ENCODE peak calls at places on chromosomes 12 and 14, in nine cellular contexts. K is uterus; L is astrocyte of the hippocampus; Y is lower lobe of right lung; X is naive thymus-derived CD8-positive, alpha-beta T cell; C is ELF-1; B is activated CD4-positive, alpha-beta T cell treated with anti-CD3 and anti-CD28 coated beads, Interleukin-2, amount 50 U/mL, for 48 hours; O is heart right ventricle; T is AG08395. P is an unnamed sample.
A peak's percentile ranks its signal among the peaks of the same experiment; 100 is the strongest.

GRCh38 chr14:100230361-100230760 is 8.6 kb upstream of the YY1 start:
- DNase-seq in O (no peak), C (peak; percentile 68), L (no peak), B (no peak), Y (no peak), T (no peak), K (no peak), X (no peak), P (no peak)

GRCh38 chr14:96409701-96410100 is 17.8 kb downstream of the AK7 start:
- DNase-seq in C (no peak), X (no peak), B (no peak), T (no peak), L (peak; percentile 52), Y (no peak), K (no peak), O (no peak), P (no peak)

GRCh38 chr12:107402041-107403022 is 283.3 kb upstream of the PWP1 start:
- DNase-seq in T (peak; percentile 54), B (peak; percentile 75), C (peak; percentile 92), X (peak; percentile 48), Y (no peak), O (no peak), L (peak; percentile 83), K (no peak), P (no peak)

GRCh38 chr12:104974626-104975290 is 11.4 kb upstream of the NOPCHAP1 start:
- DNase-seq in O (no peak), B (no peak), L (no peak), X (peak; percentile 22), C (no peak), T (peak; percentile 58), Y (no peak), K (no peak), P (no peak)

GRCh38 chr12:76080017-76080728 is 4.3 kb downstream of the NAP1L1 start:
- DNase-seq in O (no peak), T (no peak), C (no peak), Y (no peak), L (no peak), K (no peak), X (no peak), B (no peak), P (no peak)

GRCh38 chr12:13702401-13702800 is 279.0 kb downstream of the GRIN2B start:
- DNase-seq in Y (no peak), K (no peak), C (no peak), X (no peak), B (no peak), T (no peak), O (no peak), L (no peak), P (no peak)

GRCh38 chr14:64238049-64238448 is 56.1 kb downstream of the ESR2 start:
- DNase-seq in Y (no peak), B (no peak), C (no peak), O (no peak), L (no peak), X (no peak), K (no peak), T (no peak), P (no peak)

GRCh38 chr14:65302571-65303184 is 109.9 kb upstream of the FUT8 start:
- DNase-seq in X (no peak), B (peak; percentile 66), T (no peak), L (peak; percentile 76), Y (peak; percentile 45), C (no peak), K (no peak), O (no peak), P (no peak)

GRCh38 chr14:29643415-29644206 is 284.0 kb downstream of the PRKD1 start:
- DNase-seq in X (no peak), K (no peak), Y (no peak), L (peak; percentile 33), B (no peak), T (no peak), C (no peak), O (no peak), P (no peak)

GRCh38 chr12:100138048-100138907 is 4.4 kb downstream of the BLTP3B start:
- DNase-seq in O (no peak), C (no peak), B (no peak), T (no peak), Y (no peak), X (no peak), L (peak; percentile 36), K (no peak), P (no peak)

GRCh38 chr12:110270125-110270962 is 10.7 kb upstream of the ATP2A2 start:
- DNase-seq in K (peak; percentile 72), B (no peak), O (peak; percentile 57), Y (no peak), T (peak; percentile 53), X (no peak), C (peak; percentile 42), L (peak; percentile 47), P (peak; percentile 61)

GRCh38 chr12:28795306-28795705 is 353.8 kb upstream of the FAR2 start:
- DNase-seq in B (no peak), C (no peak), X (no peak), Y (no peak), K (no peak), L (no peak), T (no peak), O (no peak), P (no peak)

GRCh38 chr14:100424504-100425453 is 101.6 kb downstream of the SLC25A47 start:
- DNase-seq in C (no peak), O (no peak), Y (no peak), B (no peak), T (peak; percentile 16), K (no peak), X (no peak), L (no peak), P (no peak)

GRCh38 chr12:70052931-70053497 is 190.2 kb upstream of the CNOT2 start:
- DNase-seq in L (peak; percentile 44), Y (no peak), O (peak; percentile 13), X (no peak), T (peak; percentile 76), B (no peak), C (peak; percentile 44), K (peak; percentile 49), P (no peak)

GRCh38 chr12:91964501-91964900 is 181.1 kb downstream of the BTG1 start:
- DNase-seq in X (no peak), L (no peak), K (no peak), C (no peak), T (no peak), Y (no peak), B (no peak), O (no peak), P (no peak)

GRCh38 chr12:106248177-106248848 is 493 bp upstream of the CKAP4 start:
- DNase-seq in B (peak; percentile 53), K (peak; percentile 71), C (peak; percentile 60), T (peak; percentile 66), L (peak; percentile 84), X (no peak), Y (peak; percentile 63), O (peak; percentile 79), P (peak; percentile 75)

GRCh38 chr12:31369712-31370521 is 44.0 kb upstream of the SINHCAF start:
- DNase-seq in Y (no peak), T (peak; percentile 50), B (no peak), L (peak; percentile 49), X (no peak), K (peak; percentile 57), C (peak; percentile 65), O (peak; percentile 61), P (no peak)

GRCh38 chr14:104799657-104800599 is 973 bp upstream of the ZBTB42 start:
- DNase-seq in Y (peak; percentile 94), T (peak; percentile 87), B (peak; percentile 81), C (peak; percentile 49), L (peak; percentile 93), K (peak; percentile 90), O (peak; percentile 90), X (peak; percentile 76), P (peak; percentile 94)

GRCh38 chr14:64671591-64671990 is 32.6 kb upstream of the PLEKHG3 start:
- DNase-seq in C (no peak), Y (no peak), B (no peak), T (peak; percentile 73), O (peak; percentile 31), L (peak; percentile 76), X (no peak), K (no peak), P (no peak)

GRCh38 chr12:32841061-32841460 is 55.5 kb downstream of the PKP2 start:
- DNase-seq in O (no peak), T (no peak), Y (no peak), C (no peak), L (no peak), B (no peak), K (no peak), X (no peak), P (no peak)

GRCh38 chr14:86450075-86450474 is 920.1 kb downstream of the FLRT2 start:
- DNase-seq in B (no peak), Y (no peak), C (no peak), X (no peak), O (peak; percentile 4), L (no peak), K (no peak), T (peak; percentile 4), P (no peak)

GRCh38 chr12:46674126-46674525 is 151.7 kb downstream of the SLC38A4 start:
- DNase-seq in X (no peak), O (no peak), C (no peak), L (no peak), B (no peak), T (no peak), K (no peak), Y (no peak), P (no peak)

GRCh38 chr12:111841236-111841749 is 735 bp upstream of the MAPKAPK5 start:
- DNase-seq in B (no peak), T (peak; percentile 21), X (no peak), O (no peak), C (no peak), L (no peak), K (no peak), Y (no peak), P (no peak)

GRCh38 chr12:126668961-126669360 is 1598.0 kb upstream of the TMEM132C start:
- DNase-seq in L (peak; percentile 50), Y (no peak), K (no peak), B (no peak), O (no peak), T (peak; percentile 71), X (no peak), C (no peak), P (no peak)

GRCh38 chr14:33315721-33316120 is 377.0 kb downstream of the NPAS3 start:
- DNase-seq in Y (no peak), K (no peak), C (no peak), T (no peak), B (no peak), X (no peak), O (no peak), L (no peak), P (no peak)

P was measured in Right ventricle myocardium superior.